ENCODE peak calls at places on chromosome 20, in eight cellular contexts. D, Q, T, F, Z, L, B and X are unnamed samples.

GRCh38 chr20:62425281-62426058 is 1.9 kb downstream of the RBBP8NL start:
- DNase-seq in D (no peak), Q (no peak), T (no peak), F (no peak), Z (no peak), L (no peak), B (no peak), X (no peak)

GRCh38 chr20:16970751-16971150 is 222.6 kb downstream of the OTOR start:
- DNase-seq in D (no peak), Q (no peak), T (no peak), F (no peak), Z (no peak), L (no peak), B (no peak), X (no peak)

GRCh38 chr20:327041-327945 is 1.9 kb downstream of the SOX12 start:
- DNase-seq in D (peak; percentile 93), Q (peak; percentile 57), T (peak; percentile 86), F (peak; percentile 82), Z (peak; percentile 95), L (no peak), B (peak; percentile 53), X (peak; percentile 61)

GRCh38 chr20:57260065-57260958 is 6.1 kb downstream of the BMP7 start:
- DNase-seq in D (no peak), Q (no peak), T (no peak), F (no peak), Z (no peak), L (no peak), B (no peak), X (no peak)

GRCh38 chr20:58087567-58087858 is 140.9 kb downstream of the ANKRD60 start:
- DNase-seq in D (no peak), Q (no peak), T (no peak), F (no peak), Z (no peak), L (no peak), B (no peak), X (no peak)

GRCh38 chr20:33570743-33571142 is 80.8 kb downstream of the CBFA2T2 start:
- DNase-seq in D (no peak), Q (no peak), T (no peak), F (no peak), Z (peak; percentile 14), L (no peak), B (no peak), X (no peak)

GRCh38 chr20:6074145-6074561 is 20.3 kb upstream of the LRRN4 start:
- DNase-seq in D (no peak), Q (no peak), T (no peak), F (no peak), Z (peak; percentile 26), L (no peak), B (no peak), X (no peak)

GRCh38 chr20:46255440-46256104 is 52.7 kb downstream of the CDH22 start:
- DNase-seq in D (peak; percentile 87), Q (peak; percentile 2), T (peak; percentile 96), F (no peak), Z (no peak), L (no peak), B (no peak), X (no peak)

GRCh38 chr20:5215592-5216304 is 88.9 kb downstream of the CDS2 start:
- DNase-seq in D (no peak), Q (no peak), T (no peak), F (no peak), Z (no peak), L (peak; percentile 22), B (no peak), X (no peak)

GRCh38 chr20:53255102-53255710 is 283.0 kb downstream of the TSHZ2 start:
- DNase-seq in D (no peak), Q (no peak), T (no peak), F (no peak), Z (no peak), L (no peak), B (no peak), X (no peak)

GRCh38 chr20:51955756-51956155 is 153.4 kb upstream of the SALL4 start:
- DNase-seq in D (no peak), Q (no peak), T (no peak), F (no peak), Z (no peak), L (no peak), B (no peak), X (no peak)

GRCh38 chr20:31883829-31884228 is 13.4 kb downstream of the TTLL9 start:
- DNase-seq in D (no peak), Q (no peak), T (no peak), F (no peak), Z (no peak), L (no peak), B (no peak), X (no peak)

GRCh38 chr20:22578221-22579118 is 5.9 kb downstream of the FOXA2 start:
- DNase-seq in D (peak; percentile 93), Q (no peak), T (no peak), F (peak; percentile 62), Z (no peak), L (no peak), B (no peak), X (no peak)

GRCh38 chr20:37223053-37223452 is 38.6 kb downstream of the GHRH start:
- DNase-seq in D (no peak), Q (no peak), T (peak; percentile 26), F (no peak), Z (peak; percentile 32), L (peak; percentile 47), B (peak; percentile 10), X (no peak)

GRCh38 chr20:11372831-11373230 is 544.9 kb upstream of the BTBD3 start:
- DNase-seq in D (no peak), Q (no peak), T (no peak), F (no peak), Z (no peak), L (no peak), B (no peak), X (no peak)

GRCh38 chr20:60993647-60994046 is 258.4 kb upstream of the CDH4 start:
- DNase-seq in D (no peak), Q (no peak), T (no peak), F (no peak), Z (no peak), L (no peak), B (no peak), X (no peak)

GRCh38 chr20:49560186-49560585 is 7.8 kb downstream of the PTGIS start:
- DNase-seq in D (no peak), Q (no peak), T (no peak), F (no peak), Z (no peak), L (no peak), B (no peak), X (no peak)

GRCh38 chr20:50348118-50348517 is 157.5 kb downstream of the CEBPB start:
- DNase-seq in D (no peak), Q (no peak), T (no peak), F (no peak), Z (no peak), L (no peak), B (no peak), X (no peak)